ENCODE peak calls at places on chromosomes 5 and 9, in five cellular contexts. X is AG04449, D is ascending aorta, N is cardiac muscle cell, J is A549. W is an unnamed sample.

GRCh38 chr5:67493676-67494075 is 297.1 kb upstream of the CD180 start:
- DNase-seq in X (no peak), D (no peak), N (peak; percentile 52), J (no peak), W (no peak)

GRCh38 chr9:85742630-85742928 is 825 bp upstream of the AGTPBP1 start:
- DNase-seq in X (peak; percentile 24), D (no peak), N (no peak), J (no peak), W (no peak)

GRCh38 chr5:80189201-80189600 is 66.6 kb downstream of the SERINC5 start:
- DNase-seq in X (no peak), D (no peak), N (peak; percentile 35), J (no peak), W (no peak)

GRCh38 chr5:57216714-57217113 is 42.9 kb downstream of the GPBP1 start:
- DNase-seq in X (no peak), D (no peak), N (no peak), J (no peak), W (no peak)

GRCh38 chr5:21802100-21802499 is 1051.0 kb downstream of the CDH12 start:
- DNase-seq in X (no peak), D (no peak), N (no peak), J (no peak), W (no peak)

GRCh38 chr9:93012998-93013855 is 45.3 kb upstream of the SUSD3 start:
- DNase-seq in X (no peak), D (no peak), N (no peak), J (no peak), W (no peak)

GRCh38 chr5:177445052-177446016 is 1.3 kb upstream of the PRR7 start:
- DNase-seq in X (no peak), D (no peak), N (no peak), J (no peak), W (no peak)

GRCh38 chr5:128216860-128217531 is 133.4 kb downstream of the SLC12A2 start:
- DNase-seq in X (peak; percentile 72), D (no peak), N (no peak), J (no peak), W (peak; percentile 29)

GRCh38 chr9:135098400-135099105 is 11.1 kb downstream of the OLFM1 start:
- DNase-seq in X (no peak), D (no peak), N (peak; percentile 85), J (no peak), W (no peak)

GRCh38 chr9:114960276-114960675 is 29.9 kb upstream of the TNFSF8 start:
- DNase-seq in X (no peak), D (no peak), N (no peak), J (no peak), W (no peak)

GRCh38 chr5:43041669-43042175 is 1.6 kb upstream of the ANXA2R start:
- DNase-seq in X (no peak), D (no peak), N (peak; percentile 72), J (no peak), W (no peak)

GRCh38 chr5:148386041-148386440 is 2.3 kb downstream of the FBXO38 start:
- DNase-seq in X (no peak), D (no peak), N (no peak), J (no peak), W (no peak)

GRCh38 chr9:114348906-114349482 is 19.3 kb downstream of the ORM2 start:
- DNase-seq in X (peak; percentile 98), D (peak; percentile 89), N (peak; percentile 91), J (peak; percentile 82), W (peak; percentile 94)

GRCh38 chr5:14331377-14331776 is 188.2 kb downstream of the TRIO start:
- DNase-seq in X (no peak), D (no peak), N (no peak), J (no peak), W (no peak)

GRCh38 chr5:97231025-97231636 is 48.1 kb upstream of the RIOK2 start:
- DNase-seq in X (peak; percentile 44), D (no peak), N (peak; percentile 72), J (peak; percentile 31), W (peak; percentile 28)

DNA sequence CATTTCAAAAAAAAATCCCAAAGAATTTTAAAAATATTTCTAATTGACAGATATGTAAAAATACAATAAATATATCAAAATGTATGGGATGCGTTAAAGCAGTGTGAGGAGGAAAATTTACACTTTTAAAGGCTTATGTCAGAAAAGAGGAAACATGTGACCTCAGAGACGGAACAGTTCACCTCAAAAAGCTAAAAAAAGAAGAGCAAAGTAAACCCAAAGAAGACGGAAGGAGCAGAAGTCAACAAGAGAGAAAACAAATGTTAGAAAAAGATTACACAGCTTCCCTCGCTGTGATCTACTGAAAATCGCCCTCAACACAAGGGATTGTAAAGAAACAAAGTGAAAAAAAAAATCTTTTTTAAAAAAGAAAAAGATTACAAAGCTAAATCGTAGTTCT is 186.9 kb downstream of the AUH start:
- DNase-seq in X (no peak), D (no peak), N (no peak), J (no peak), W (no peak)
- TF ChIP-seq CTCF in X (no peak), D (no peak), N (no peak), J (no peak), W (no peak)

DNA sequence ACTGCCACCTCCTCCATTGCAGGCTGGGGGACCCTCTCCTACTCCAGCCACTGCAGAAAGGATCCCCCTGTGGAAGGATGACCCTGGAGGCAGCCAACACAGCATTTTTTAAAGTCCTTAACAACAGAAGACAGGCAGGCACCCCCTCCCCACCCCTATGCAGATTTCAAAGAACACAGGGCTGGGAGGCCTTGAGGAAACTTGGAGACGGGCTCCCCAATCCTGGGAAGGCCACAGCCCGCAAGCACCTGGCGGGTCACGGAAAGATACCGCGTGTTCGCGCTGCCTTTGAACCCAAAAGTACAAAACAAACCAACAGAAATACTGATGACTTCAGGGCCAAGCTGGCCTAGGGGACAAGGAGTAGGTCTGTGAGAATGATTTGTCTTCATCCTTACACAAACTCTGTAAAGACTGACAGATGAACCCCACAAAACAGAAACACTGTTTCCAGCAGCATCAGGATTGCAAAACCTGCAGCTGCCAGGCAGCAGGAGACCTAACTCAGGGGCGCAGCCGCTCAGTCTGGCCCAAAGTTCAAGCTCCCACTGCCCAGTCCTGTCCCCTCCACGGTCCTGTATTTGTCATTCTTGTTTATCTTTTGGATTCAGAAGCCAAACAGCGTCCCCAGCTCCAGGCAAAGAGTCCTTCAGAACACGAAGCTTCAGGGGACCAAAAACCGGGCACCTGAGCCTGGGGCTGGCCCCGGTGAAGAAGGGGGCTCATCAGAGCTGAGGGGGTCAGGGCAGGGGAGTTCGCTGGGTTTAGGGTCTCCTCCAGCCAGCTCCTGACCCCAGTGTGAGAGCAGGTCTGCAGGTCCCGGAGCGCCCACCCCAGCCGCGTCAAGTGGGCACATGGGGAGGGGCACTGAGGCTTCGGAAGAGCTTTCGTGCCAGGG is 13.6 kb downstream of the VAV2 start:
- DNase-seq in X (no peak), D (no peak), N (no peak), J (no peak), W (no peak)
- H3K4me3 ChIP-seq in X (no peak overlapping the region), D (peak overlapping the region; percentile 52), N (no peak overlapping the region), J (no peak overlapping the region), W (no peak overlapping the region)

DNA sequence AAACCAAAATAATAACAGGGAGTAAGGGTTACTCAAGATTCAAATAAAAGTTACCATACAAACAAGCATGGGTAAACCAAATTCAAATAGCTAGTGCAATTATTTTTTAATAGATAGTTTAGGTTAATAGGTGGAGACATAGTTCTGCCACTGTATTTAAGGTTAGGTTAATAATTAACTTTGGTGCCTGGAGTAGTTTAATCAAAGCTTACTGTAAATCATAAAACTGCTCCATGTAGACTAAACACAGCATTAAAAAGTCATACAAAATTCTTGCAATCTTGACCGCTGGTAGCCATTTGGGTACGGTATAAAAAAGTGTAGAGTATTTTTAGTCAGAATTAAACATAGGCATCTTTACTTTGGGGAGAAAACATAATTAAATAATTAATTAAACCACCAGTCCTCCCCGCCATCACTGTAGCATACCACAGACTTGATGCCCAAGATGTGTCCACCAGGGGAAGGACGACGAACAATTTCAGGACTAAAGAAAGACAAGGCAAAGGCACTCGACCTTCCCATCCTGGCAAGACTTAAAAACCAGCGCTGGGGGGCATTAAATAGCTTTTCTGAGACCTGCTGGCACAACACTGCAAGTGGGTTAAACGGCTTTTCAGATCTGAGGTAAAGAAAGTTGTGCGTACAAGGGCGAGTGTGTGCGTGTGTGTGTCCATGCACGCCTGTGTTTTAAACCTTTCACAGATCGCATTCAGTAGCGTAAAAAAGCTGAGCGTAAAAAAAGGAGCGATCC is 2.9 kb downstream of the SEMA6A start:
- DNase-seq in X (no peak), D (no peak), N (peak; percentile 28), J (no peak), W (no peak)
- TF ChIP-seq CTCF in X (no peak), D (no peak), N (no peak), J (no peak), W (no peak)

GRCh38 chr9:136661641-136662325 is 933 bp upstream of the EGFL7 start:
- DNase-seq in X (no peak), D (no peak), N (no peak), J (no peak), W (no peak)

GRCh38 chr9:136660971-136661540 is 1.7 kb upstream of the EGFL7 start:
- DNase-seq in X (no peak), D (no peak), N (no peak), J (no peak), W (no peak)

GRCh38 chr9:136658849-136659535 is 3.7 kb upstream of the EGFL7 start:
- DNase-seq in X (no peak), D (no peak), N (no peak), J (no peak), W (no peak)

GRCh38 chr9:136657975-136658848 is 4.5 kb upstream of the EGFL7 start:
- DNase-seq in X (no peak), D (no peak), N (no peak), J (no peak), W (no peak)

GRCh38 chr9:136659861-136660784 is 2.6 kb upstream of the EGFL7 start:
- DNase-seq in X (no peak), D (no peak), N (no peak), J (no peak), W (no peak)
- H3K4me3 ChIP-seq in X (no peak overlapping the region), D (no peak overlapping the region), N (no peak overlapping the region), J (no peak overlapping the region), W (no peak overlapping the region)

GRCh38 chr5:34833991-34834793 is 4.8 kb upstream of the TTC23L start:
- DNase-seq in X (no peak), D (no peak), N (no peak), J (no peak), W (no peak)
- TF ChIP-seq CTCF in X (no peak), D (no peak), N (peak; percentile 10), J (no peak), W (no peak)

GRCh38 chr9:136532799-136533774 is 12.8 kb downstream of the NOTCH1 start:
- DNase-seq in X (no peak), D (no peak), N (no peak), J (no peak), W (no peak)
- H3K4me3 ChIP-seq in X (no peak overlapping the region), D (no peak overlapping the region), N (no peak overlapping the region), J (no peak overlapping the region), W (no peak overlapping the region)

GRCh38 chr5:41695920-41696582 is 174.2 kb downstream of the OXCT1 start:
- DNase-seq in X (no peak), D (no peak), N (no peak), J (no peak), W (no peak)
- TF ChIP-seq CTCF in X (peak; percentile 11), D (peak; percentile 24), N (peak; percentile 21), J (no peak), W (peak; percentile 30)

W was measured in BJ.